ENCODE peak calls at places on chromosomes 11 and 22, in nine cellular contexts. Q, D, O, F, K, R, V, I and W are unnamed samples.

GRCh38 chr22:44026630-44027511 is 2.8 kb downstream of the PARVB start:
- DNase-seq in R (peak), D (no peak), I (peak), F (no peak), Q (no peak), V (peak), K (no peak), O (peak), W (peak)

GRCh38 chr11:47551086-47551485 is 1.8 kb downstream of the CELF1 start:
- DNase-seq in Q (peak), V (no peak), K (peak), D (peak), F (peak), I (no peak), O (no peak), R (no peak), W (peak)

GRCh38 chr11:101974771-101975170 is 58.4 kb upstream of the ANGPTL5 start:
- DNase-seq in Q (no peak), V (no peak), K (no peak), D (no peak), O (no peak), F (no peak), I (no peak), R (no peak), W (no peak)

GRCh38 chr11:116234989-116235567 is 537.7 kb downstream of the BUD13 start:
- DNase-seq in K (no peak), D (no peak), O (no peak), F (no peak), I (no peak), Q (peak), R (no peak), V (no peak), W (no peak)

GRCh38 chr11:113615098-113615497 is 91.0 kb downstream of the TMPRSS5 start:
- DNase-seq in K (no peak), D (no peak), O (no peak), I (no peak), V (no peak), R (no peak), Q (peak), F (no peak), W (peak)

GRCh38 chr11:62556102-62556871 is 9.7 kb upstream of the AHNAK start:
- DNase-seq in Q (peak), K (peak), D (peak), I (peak), O (peak), R (peak), V (peak), F (peak), W (peak)

GRCh38 chr22:38489561-38490133 is 16.5 kb downstream of the DDX17 start:
- DNase-seq in Q (no peak), K (no peak), I (no peak), V (no peak), R (no peak), O (no peak), F (no peak), D (no peak), W (no peak)

GRCh38 chr11:35030716-35031213 is 108.2 kb upstream of the CD44 start:
- DNase-seq in I (peak), D (no peak), K (peak), R (no peak), F (no peak), V (peak), Q (no peak), O (peak), W (peak)

GRCh38 chr11:110295487-110296225 is 758 bp downstream of the RDX start:
- DNase-seq in D (peak), O (peak), Q (peak), K (peak), V (peak), R (peak), I (peak), F (peak), W (peak)

GRCh38 chr22:49767355-49768062 is 60.2 kb downstream of the BRD1 start:
- DNase-seq in I (no peak), K (peak), Q (peak), V (peak), R (no peak), D (peak), F (peak), O (no peak), W (peak)

GRCh38 chr11:65423516-65424199 is 1.1 kb downstream of the NEAT1 start:
- DNase-seq in F (peak), Q (no peak), R (peak), K (peak), I (peak), O (peak), V (peak), D (no peak), W (no peak)

GRCh38 chr22:35959121-35959800 is 69.4 kb downstream of the RBFOX2 start:
- DNase-seq in Q (no peak), K (no peak), V (no peak), F (peak), I (no peak), O (no peak), D (no peak), R (no peak), W (no peak)

GRCh38 chr11:44456544-44457270 is 108.8 kb upstream of the CD82 start:
- DNase-seq in F (peak), Q (peak), D (no peak), R (no peak), K (peak), I (peak), O (no peak), V (no peak), W (no peak)

GRCh38 chr22:43829448-43829821 is 17.3 kb upstream of the EFCAB6 start:
- DNase-seq in O (peak), R (no peak), K (no peak), I (no peak), F (peak), V (no peak), D (no peak), Q (no peak), W (no peak)

GRCh38 chr11:111911563-111912401 is at the start of gene CRYAB:
- DNase-seq in R (peak), K (peak), O (peak), Q (peak), I (peak), F (no peak), V (peak), D (peak), W (no peak)
- H3K27ac ChIP-seq in R (peak), K (peak), O (peak), Q (no peak), I (peak), F (peak), V (peak), D (peak), W (no peak)

GRCh38 chr11:107593941-107594340 is 3.0 kb downstream of the ELMOD1 start:
- DNase-seq in V (no peak), K (no peak), O (no peak), I (no peak), Q (peak), R (no peak), D (peak), F (no peak), W (no peak)

GRCh38 chr11:107592813-107593212 is 1.9 kb downstream of the ELMOD1 start:
- DNase-seq in V (no peak), Q (peak), R (no peak), F (no peak), O (no peak), K (no peak), D (no peak), I (no peak), W (no peak)

GRCh38 chr11:107598225-107599139 is 7.5 kb downstream of the ELMOD1 start:
- DNase-seq in R (no peak), K (peak), O (no peak), F (peak), Q (peak), V (no peak), I (no peak), D (peak), W (peak)
- TF ChIP-seq CTCF in R (no peak), K (no peak), O (no peak), F (peak), Q (peak), V (no peak), I (no peak), D (peak), W (peak)

GRCh38 chr11:27717801-27718229 is 17.6 kb upstream of the BDNF start:
- DNase-seq in O (no peak), F (no peak), Q (peak), K (peak), R (no peak), D (no peak), I (no peak), V (no peak), W (no peak)
- H3K4me3 ChIP-seq in O (peak), F (peak), Q (peak), K (peak), R (no peak), D (peak), I (no peak), V (peak), W (peak)

GRCh38 chr22:21856868-21857267 is 10.6 kb downstream of the MAPK1 start:
- DNase-seq in O (no peak), F (no peak), Q (no peak), D (no peak), K (no peak), V (no peak), R (no peak), I (peak), W (no peak)

GRCh38 chr22:21857501-21857914 is 9.9 kb downstream of the MAPK1 start:
- DNase-seq in K (no peak), F (no peak), R (no peak), Q (no peak), V (no peak), D (no peak), O (no peak), I (no peak), W (no peak)

GRCh38 chr22:21858025-21858764 is 9.2 kb downstream of the MAPK1 start:
- DNase-seq in K (no peak), F (no peak), O (no peak), R (no peak), D (no peak), I (no peak), Q (no peak), V (no peak), W (no peak)

GRCh38 chr22:21855715-21856114 is 11.7 kb downstream of the MAPK1 start:
- DNase-seq in F (no peak), I (no peak), D (peak), V (no peak), K (no peak), Q (no peak), O (no peak), R (no peak), W (no peak)

GRCh38 chr22:21856197-21856596 is 11.2 kb downstream of the MAPK1 start:
- DNase-seq in R (no peak), I (no peak), O (no peak), V (no peak), D (no peak), Q (no peak), F (no peak), K (no peak), W (no peak)
- H3K27ac ChIP-seq in R (no peak), I (no peak), O (no peak), V (peak), D (peak), Q (no peak), F (no peak), K (no peak), W (no peak)

DNA sequence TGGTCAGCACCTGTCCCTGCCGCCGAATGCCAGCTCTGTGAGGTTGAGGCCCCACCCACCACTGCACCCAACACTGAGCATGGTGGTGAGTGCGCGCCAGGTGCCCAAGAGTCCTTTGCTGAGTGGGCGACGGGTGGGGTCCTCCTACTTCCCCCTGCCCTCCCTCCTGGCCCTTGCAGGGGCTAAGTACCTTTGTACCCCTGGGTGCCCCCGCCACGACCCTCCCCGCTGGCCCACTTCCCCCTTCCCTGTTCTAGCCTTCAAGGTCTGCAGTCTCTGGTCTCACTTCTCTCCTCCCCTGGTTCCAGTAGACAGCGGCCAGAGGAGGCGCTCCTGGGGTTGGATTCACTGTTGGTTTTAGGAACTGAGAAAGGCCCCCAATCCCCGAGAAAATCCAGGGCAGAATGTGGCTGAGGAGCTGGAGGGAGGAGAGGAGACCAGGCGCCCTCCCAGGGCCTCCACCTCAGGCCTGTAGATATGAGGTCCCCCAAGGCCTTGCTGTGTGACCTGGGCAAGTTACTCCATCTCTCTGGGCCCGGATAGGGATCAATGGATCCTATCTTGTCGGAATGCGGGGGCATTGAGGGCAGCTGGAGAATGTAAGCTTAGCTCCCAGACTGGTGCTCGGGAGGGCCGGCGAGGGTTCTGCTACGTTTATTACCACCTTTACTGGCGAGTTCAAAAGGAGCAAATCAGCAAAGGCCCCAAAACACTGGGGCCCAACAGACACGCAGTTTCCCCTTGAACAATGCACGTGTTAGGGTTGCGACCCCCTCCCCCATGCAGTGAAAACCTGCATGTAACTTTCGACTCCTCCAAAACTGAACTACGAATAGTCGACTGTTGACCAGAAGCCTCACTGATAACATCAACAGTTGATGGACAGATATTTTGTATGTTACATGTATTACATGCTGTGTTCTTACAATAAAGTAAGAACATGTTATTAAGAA is 31.9 kb upstream of the SMIM38 start:
- DNase-seq in O (no peak), I (no peak), D (no peak), V (no peak), F (no peak), Q (peak), R (no peak), K (peak), W (no peak)
- TF ChIP-seq CTCF in O (no peak), I (no peak), D (no peak), V (no peak), F (peak), Q (peak), R (no peak), K (no peak), W (peak)

GRCh38 chr11:6334806-6335205 is 14.5 kb upstream of the CAVIN3 start:
- DNase-seq in F (no peak), I (no peak), D (no peak), V (no peak), O (no peak), K (no peak), Q (no peak), R (no peak), W (no peak)
- H3K4me3 ChIP-seq in F (no peak), I (no peak), D (no peak), V (no peak), O (no peak), K (no peak), Q (no peak), R (no peak), W (no peak)

GRCh38 chr11:70502677-70503076 is 104.3 kb downstream of the CTTN start:
- DNase-seq in V (peak), R (no peak), O (no peak), K (no peak), D (no peak), I (no peak), Q (no peak), F (no peak), W (no peak)

GRCh38 chr11:70503878-70504240 is 105.5 kb downstream of the CTTN start:
- DNase-seq in K (no peak), O (no peak), R (peak), D (no peak), F (peak), I (no peak), Q (peak), V (peak), W (no peak)

GRCh38 chr11:70504246-70505020 is 106.1 kb downstream of the CTTN start:
- DNase-seq in V (peak), I (no peak), R (no peak), F (no peak), K (no peak), Q (no peak), O (no peak), D (no peak), W (no peak)

GRCh38 chr11:70501933-70502540 is 103.7 kb downstream of the CTTN start:
- DNase-seq in O (no peak), Q (no peak), V (peak), I (no peak), R (no peak), K (no peak), D (no peak), F (no peak), W (no peak)

GRCh38 chr11:70503201-70503877 is 105.0 kb downstream of the CTTN start:
- DNase-seq in O (no peak), I (no peak), R (no peak), V (peak), Q (no peak), D (no peak), K (no peak), F (no peak), W (no peak)
- H3K27ac ChIP-seq in O (no peak), I (no peak), R (no peak), V (no peak), Q (no peak), D (no peak), K (no peak), F (no peak), W (no peak)

GRCh38 chr11:120904116-120904515 is 119.8 kb upstream of the TBCEL start:
- DNase-seq in I (no peak), K (no peak), Q (no peak), F (no peak), V (no peak), D (no peak), O (no peak), R (no peak), W (no peak)
- TF ChIP-seq CTCF in I (no peak), K (no peak), Q (no peak), F (no peak), V (no peak), D (no peak), O (no peak), R (no peak), W (no peak)